ENCODE peak calls at places on chromosomes 6 and 20, in five cellular contexts. One of them, this sample, is unnamed.

GRCh38 chr20:22924949-22925612 is 110.0 kb upstream of the SSTR4 start:
- DNase-seq in neuronal stem cell: no peak
- DNase-seq in WERI-Rb-1: no peak
- DNase-seq in naive thymus-derived CD4-positive, alpha-beta T cell: no peak
- DNase-seq in CD4-positive, alpha-beta memory T cell: no peak
- DNase-seq in this sample: no peak

GRCh38 chr6:149259753-149260152 is 57.8 kb upstream of the TAB2 start:
- DNase-seq in CD4-positive, alpha-beta memory T cell: no peak
- DNase-seq in neuronal stem cell: no peak
- DNase-seq in WERI-Rb-1: no peak
- DNase-seq in naive thymus-derived CD4-positive, alpha-beta T cell: no peak
- DNase-seq in this sample: no peak

GRCh38 chr6:1336246-1336843 is 24.4 kb downstream of the FOXQ1 start:
- DNase-seq in naive thymus-derived CD4-positive, alpha-beta T cell: no peak
- DNase-seq in WERI-Rb-1: peak; percentile 69
- DNase-seq in neuronal stem cell: no peak
- DNase-seq in CD4-positive, alpha-beta memory T cell: no peak
- DNase-seq in this sample: peak; percentile 79

GRCh38 chr6:52639493-52639892 is 31.4 kb upstream of the TMEM14A start:
- DNase-seq in neuronal stem cell: no peak
- DNase-seq in WERI-Rb-1: no peak
- DNase-seq in naive thymus-derived CD4-positive, alpha-beta T cell: no peak
- DNase-seq in CD4-positive, alpha-beta memory T cell: no peak
- DNase-seq in this sample: no peak

GRCh38 chr6:16200231-16200941 is 38.0 kb upstream of the GMPR start:
- DNase-seq in neuronal stem cell: no peak
- DNase-seq in naive thymus-derived CD4-positive, alpha-beta T cell: no peak
- DNase-seq in CD4-positive, alpha-beta memory T cell: no peak
- DNase-seq in WERI-Rb-1: no peak
- DNase-seq in this sample: no peak

GRCh38 chr6:2179950-2180349 is 65.5 kb downstream of the GMDS start:
- DNase-seq in WERI-Rb-1: no peak
- DNase-seq in neuronal stem cell: no peak
- DNase-seq in naive thymus-derived CD4-positive, alpha-beta T cell: no peak
- DNase-seq in CD4-positive, alpha-beta memory T cell: no peak
- DNase-seq in this sample: no peak

GRCh38 chr20:54231006-54231405 is 23.1 kb downstream of the PFDN4 start:
- DNase-seq in naive thymus-derived CD4-positive, alpha-beta T cell: no peak
- DNase-seq in WERI-Rb-1: no peak
- DNase-seq in CD4-positive, alpha-beta memory T cell: no peak
- DNase-seq in neuronal stem cell: no peak
- DNase-seq in this sample: no peak

GRCh38 chr6:27472182-27472616 is 706 bp downstream of the ZNF184 start:
- DNase-seq in CD4-positive, alpha-beta memory T cell: peak; percentile 69
- DNase-seq in WERI-Rb-1: peak; percentile 84
- DNase-seq in neuronal stem cell: peak; percentile 65
- DNase-seq in naive thymus-derived CD4-positive, alpha-beta T cell: peak; percentile 91
- DNase-seq in this sample: no peak

GRCh38 chr6:145842693-145843546 is 28.3 kb upstream of the FBXO30 start:
- DNase-seq in naive thymus-derived CD4-positive, alpha-beta T cell: no peak
- DNase-seq in neuronal stem cell: no peak
- DNase-seq in WERI-Rb-1: no peak
- DNase-seq in CD4-positive, alpha-beta memory T cell: no peak
- DNase-seq in this sample: no peak

GRCh38 chr6:109867009-109867969 is 110.8 kb upstream of the GPR6 start:
- DNase-seq in WERI-Rb-1: no peak
- DNase-seq in CD4-positive, alpha-beta memory T cell: no peak
- DNase-seq in neuronal stem cell: no peak
- DNase-seq in naive thymus-derived CD4-positive, alpha-beta T cell: no peak
- DNase-seq in this sample: no peak

GRCh38 chr20:20547876-20548266 is 164.6 kb downstream of the RALGAPA2 start:
- DNase-seq in WERI-Rb-1: no peak
- DNase-seq in neuronal stem cell: no peak
- DNase-seq in CD4-positive, alpha-beta memory T cell: no peak
- DNase-seq in naive thymus-derived CD4-positive, alpha-beta T cell: no peak
- DNase-seq in this sample: no peak

GRCh38 chr20:20549267-20549612 is 163.2 kb downstream of the RALGAPA2 start:
- DNase-seq in neuronal stem cell: no peak
- DNase-seq in naive thymus-derived CD4-positive, alpha-beta T cell: no peak
- DNase-seq in WERI-Rb-1: peak; percentile 52
- DNase-seq in CD4-positive, alpha-beta memory T cell: no peak
- DNase-seq in this sample: peak; percentile 51

GRCh38 chr20:20547221-20547875 is 165.1 kb downstream of the RALGAPA2 start:
- DNase-seq in CD4-positive, alpha-beta memory T cell: no peak
- DNase-seq in neuronal stem cell: no peak
- DNase-seq in WERI-Rb-1: no peak
- DNase-seq in naive thymus-derived CD4-positive, alpha-beta T cell: no peak
- DNase-seq in this sample: no peak

GRCh38 chr20:20548527-20549266 is 163.7 kb downstream of the RALGAPA2 start:
- DNase-seq in CD4-positive, alpha-beta memory T cell: no peak
- DNase-seq in WERI-Rb-1: peak; percentile 42
- DNase-seq in neuronal stem cell: no peak
- DNase-seq in naive thymus-derived CD4-positive, alpha-beta T cell: no peak
- DNase-seq in this sample: peak; percentile 92

DNA sequence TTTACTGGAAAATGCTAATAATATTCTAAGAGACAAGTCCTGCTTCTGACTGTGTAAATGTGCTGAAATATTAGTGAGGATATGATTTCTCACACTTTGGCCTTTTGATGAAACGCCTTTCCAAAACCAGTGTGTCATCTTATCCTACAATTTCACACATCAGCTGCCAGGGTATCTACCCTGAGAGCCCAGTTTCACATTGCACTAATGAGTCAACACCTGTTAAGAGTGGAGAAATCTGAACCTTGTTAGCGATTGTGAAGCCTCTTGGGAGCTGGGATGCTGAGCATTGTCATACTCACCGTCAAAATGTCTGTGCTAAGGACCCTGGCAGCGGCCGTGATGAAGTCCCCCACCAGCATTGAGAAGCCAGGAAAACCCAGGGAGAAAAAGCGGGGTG is 166.0 kb downstream of the RALGAPA2 start:
- DNase-seq in naive thymus-derived CD4-positive, alpha-beta T cell: no peak
- DNase-seq in WERI-Rb-1: no peak
- DNase-seq in neuronal stem cell: no peak
- DNase-seq in CD4-positive, alpha-beta memory T cell: no peak
- DNase-seq in this sample: peak; percentile 16
- H3K27ac ChIP-seq in naive thymus-derived CD4-positive, alpha-beta T cell: no peak overlapping the region
- H3K27ac ChIP-seq in WERI-Rb-1: no peak overlapping the region
- H3K27ac ChIP-seq in neuronal stem cell: no peak overlapping the region
- H3K27ac ChIP-seq in CD4-positive, alpha-beta memory T cell: no peak overlapping the region
- H3K27ac ChIP-seq in this sample: peak overlapping the region; percentile 47

DNA sequence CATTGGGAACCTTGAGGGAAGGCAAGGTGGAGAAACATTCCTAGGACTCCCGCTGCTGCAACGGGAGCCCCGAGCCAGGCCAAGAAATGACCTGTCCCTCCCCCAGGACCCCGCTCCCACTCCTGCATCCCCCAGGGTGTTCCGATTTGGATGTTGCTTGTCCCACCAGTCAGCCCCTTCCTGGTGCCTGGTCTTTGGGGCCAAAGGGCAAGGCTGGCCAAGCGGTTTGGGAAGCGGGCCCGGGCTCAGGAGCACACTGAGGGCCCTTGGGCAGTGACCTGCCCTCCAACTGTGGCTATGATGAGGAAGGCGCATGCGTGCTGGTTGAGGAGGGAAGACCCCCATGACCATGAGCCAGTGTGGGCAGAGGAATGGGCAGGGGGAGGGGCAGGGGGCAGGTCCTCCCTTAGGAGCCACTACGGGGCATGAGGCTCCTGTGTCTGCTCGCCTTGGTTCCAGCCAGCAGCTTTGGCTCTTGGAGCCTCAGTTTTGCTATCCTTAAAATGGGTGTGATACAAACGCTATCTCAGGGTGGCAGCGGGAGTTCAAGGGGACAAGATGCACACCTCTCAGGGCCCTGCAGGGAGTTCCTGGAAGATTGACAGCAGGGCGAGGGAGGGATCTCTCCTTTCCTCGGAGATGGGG is 50.4 kb downstream of the RBM38 start:
- DNase-seq in CD4-positive, alpha-beta memory T cell: no peak
- DNase-seq in neuronal stem cell: no peak
- DNase-seq in WERI-Rb-1: no peak
- DNase-seq in naive thymus-derived CD4-positive, alpha-beta T cell: no peak
- DNase-seq in this sample: no peak
- H3K27ac ChIP-seq in CD4-positive, alpha-beta memory T cell: no peak overlapping the region
- H3K27ac ChIP-seq in neuronal stem cell: no peak overlapping the region
- H3K27ac ChIP-seq in WERI-Rb-1: no peak overlapping the region
- H3K27ac ChIP-seq in naive thymus-derived CD4-positive, alpha-beta T cell: no peak overlapping the region
- H3K27ac ChIP-seq in this sample: no peak overlapping the region

GRCh38 chr6:34890526-34890910 is 1.5 kb downstream of the ANKS1A start:
- DNase-seq in neuronal stem cell: no peak
- DNase-seq in naive thymus-derived CD4-positive, alpha-beta T cell: no peak
- DNase-seq in CD4-positive, alpha-beta memory T cell: no peak
- DNase-seq in WERI-Rb-1: no peak
- DNase-seq in this sample: no peak
- H3K27ac ChIP-seq in neuronal stem cell: no peak overlapping the region
- H3K27ac ChIP-seq in naive thymus-derived CD4-positive, alpha-beta T cell: no peak overlapping the region
- H3K27ac ChIP-seq in CD4-positive, alpha-beta memory T cell: no peak overlapping the region
- H3K27ac ChIP-seq in WERI-Rb-1: no peak overlapping the region
- H3K27ac ChIP-seq in this sample: peak overlapping the region; percentile 82

GRCh38 chr20:63532449-63532971 is 4.7 kb downstream of the PTK6 start:
- DNase-seq in neuronal stem cell: no peak
- DNase-seq in CD4-positive, alpha-beta memory T cell: no peak
- DNase-seq in WERI-Rb-1: no peak
- DNase-seq in naive thymus-derived CD4-positive, alpha-beta T cell: no peak
- DNase-seq in this sample: no peak

GRCh38 chr20:63534831-63535651 is 2.1 kb downstream of the PTK6 start:
- DNase-seq in naive thymus-derived CD4-positive, alpha-beta T cell: no peak
- DNase-seq in neuronal stem cell: no peak
- DNase-seq in CD4-positive, alpha-beta memory T cell: no peak
- DNase-seq in WERI-Rb-1: no peak
- DNase-seq in this sample: no peak

GRCh38 chr20:63534427-63534830 is 2.7 kb downstream of the PTK6 start:
- DNase-seq in neuronal stem cell: no peak
- DNase-seq in naive thymus-derived CD4-positive, alpha-beta T cell: no peak
- DNase-seq in WERI-Rb-1: no peak
- DNase-seq in CD4-positive, alpha-beta memory T cell: no peak
- DNase-seq in this sample: no peak

GRCh38 chr20:63533388-63533787 is 3.8 kb downstream of the PTK6 start:
- DNase-seq in WERI-Rb-1: no peak
- DNase-seq in naive thymus-derived CD4-positive, alpha-beta T cell: no peak
- DNase-seq in neuronal stem cell: no peak
- DNase-seq in CD4-positive, alpha-beta memory T cell: no peak
- DNase-seq in this sample: no peak

DNA sequence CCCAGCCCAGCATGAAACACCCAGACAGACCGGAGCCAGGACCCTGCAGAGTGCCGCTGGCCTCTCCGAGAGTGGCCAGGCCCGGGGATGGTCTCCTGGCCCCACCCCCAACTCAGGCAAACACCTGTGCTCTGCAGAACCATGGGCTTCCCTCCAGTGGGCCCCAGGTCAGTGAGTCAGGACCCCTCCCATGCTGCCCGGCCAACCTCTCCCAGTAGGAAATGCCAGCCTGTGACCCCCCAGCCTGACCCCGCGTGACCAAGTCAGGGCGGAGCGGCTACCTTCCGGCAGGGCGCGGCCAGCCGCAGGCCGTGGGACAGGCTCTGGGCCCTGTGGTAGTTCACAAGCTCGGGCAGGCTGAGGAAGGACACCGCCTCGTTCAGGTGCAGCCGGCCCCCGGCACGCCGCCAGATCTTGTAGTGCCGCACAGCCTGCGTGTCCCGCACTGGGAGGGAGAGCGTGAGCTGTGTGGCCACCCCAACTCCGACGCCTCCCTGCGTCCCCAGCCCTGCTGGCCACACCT is 3.2 kb downstream of the PTK6 start:
- DNase-seq in CD4-positive, alpha-beta memory T cell: no peak
- DNase-seq in naive thymus-derived CD4-positive, alpha-beta T cell: no peak
- DNase-seq in WERI-Rb-1: peak; percentile 9
- DNase-seq in neuronal stem cell: no peak
- DNase-seq in this sample: no peak
- H3K27ac ChIP-seq in CD4-positive, alpha-beta memory T cell: no peak overlapping the region
- H3K27ac ChIP-seq in naive thymus-derived CD4-positive, alpha-beta T cell: no peak overlapping the region
- H3K27ac ChIP-seq in WERI-Rb-1: no peak overlapping the region
- H3K27ac ChIP-seq in neuronal stem cell: no peak overlapping the region
- H3K27ac ChIP-seq in this sample: peak overlapping the region; percentile 76

GRCh38 chr6:56241106-56241812 is 6.1 kb downstream of the COL21A1 start:
- DNase-seq in neuronal stem cell: no peak
- DNase-seq in WERI-Rb-1: no peak
- DNase-seq in naive thymus-derived CD4-positive, alpha-beta T cell: no peak
- DNase-seq in CD4-positive, alpha-beta memory T cell: no peak
- DNase-seq in this sample: no peak
- H3K27ac ChIP-seq in neuronal stem cell: no peak overlapping the region
- H3K27ac ChIP-seq in WERI-Rb-1: no peak overlapping the region
- H3K27ac ChIP-seq in naive thymus-derived CD4-positive, alpha-beta T cell: no peak overlapping the region
- H3K27ac ChIP-seq in CD4-positive, alpha-beta memory T cell: no peak overlapping the region
- H3K27ac ChIP-seq in this sample: no peak overlapping the region

GRCh38 chr20:43915209-43916072 is 789 bp downstream of the TOX2 start:
- DNase-seq in CD4-positive, alpha-beta memory T cell: peak; percentile 23
- DNase-seq in WERI-Rb-1: no peak
- DNase-seq in neuronal stem cell: no peak
- DNase-seq in naive thymus-derived CD4-positive, alpha-beta T cell: no peak
- DNase-seq in this sample: no peak
- H3K27ac ChIP-seq in CD4-positive, alpha-beta memory T cell: peak overlapping the region; percentile 7
- H3K27ac ChIP-seq in WERI-Rb-1: no peak overlapping the region
- H3K27ac ChIP-seq in neuronal stem cell: no peak overlapping the region
- H3K27ac ChIP-seq in naive thymus-derived CD4-positive, alpha-beta T cell: no peak overlapping the region
- H3K27ac ChIP-seq in this sample: no peak overlapping the region

DNA sequence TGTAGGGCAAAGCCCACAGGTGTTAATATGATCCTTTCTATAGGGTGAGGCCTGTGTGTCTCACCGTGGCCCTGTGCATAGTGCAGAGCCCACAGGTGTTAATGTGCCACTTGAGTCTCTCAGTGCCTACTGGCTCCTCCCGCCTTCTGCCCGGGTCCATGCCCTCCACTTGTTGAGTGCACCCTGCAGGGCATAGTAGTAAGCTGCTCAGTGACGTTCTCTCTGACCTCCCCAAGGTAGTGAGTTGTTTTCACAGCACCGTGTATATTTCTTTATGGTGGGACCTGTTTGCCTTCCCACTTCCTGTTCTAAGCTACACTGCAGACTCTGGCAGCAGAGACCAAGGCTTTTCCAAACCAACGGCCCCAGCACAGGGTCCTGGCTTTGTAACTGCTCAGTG is 64.5 kb upstream of the SLC22A1 start:
- DNase-seq in CD4-positive, alpha-beta memory T cell: no peak
- DNase-seq in naive thymus-derived CD4-positive, alpha-beta T cell: no peak
- DNase-seq in WERI-Rb-1: no peak
- DNase-seq in neuronal stem cell: no peak
- DNase-seq in this sample: no peak
- H3K27ac ChIP-seq in CD4-positive, alpha-beta memory T cell: no peak overlapping the region
- H3K27ac ChIP-seq in naive thymus-derived CD4-positive, alpha-beta T cell: peak overlapping the region; percentile 5
- H3K27ac ChIP-seq in WERI-Rb-1: no peak overlapping the region
- H3K27ac ChIP-seq in neuronal stem cell: no peak overlapping the region
- H3K27ac ChIP-seq in this sample: no peak overlapping the region

DNA sequence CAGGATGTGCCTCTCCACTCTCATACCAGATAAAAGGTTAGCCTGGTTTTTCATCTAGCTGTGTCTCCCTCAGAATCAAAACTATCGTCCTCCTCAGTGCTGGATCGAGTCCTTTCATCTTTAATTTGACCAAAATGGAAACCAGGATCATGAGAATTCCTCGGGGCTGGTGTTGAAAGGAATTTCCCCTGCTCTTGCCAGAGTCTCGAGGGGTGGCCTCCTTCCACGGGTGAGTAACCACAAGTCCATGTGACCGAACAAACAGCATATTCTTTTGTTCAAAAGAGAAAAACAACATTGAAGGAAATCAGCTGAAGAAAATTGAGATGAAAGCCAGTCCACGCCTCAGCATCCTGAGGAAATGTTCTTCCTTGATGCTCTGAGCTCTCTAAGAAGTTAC is 165.9 kb upstream of the CDYL start:
- DNase-seq in CD4-positive, alpha-beta memory T cell: no peak
- DNase-seq in neuronal stem cell: no peak
- DNase-seq in naive thymus-derived CD4-positive, alpha-beta T cell: no peak
- DNase-seq in WERI-Rb-1: no peak
- DNase-seq in this sample: no peak
- H3K27ac ChIP-seq in CD4-positive, alpha-beta memory T cell: no peak overlapping the region
- H3K27ac ChIP-seq in neuronal stem cell: no peak overlapping the region
- H3K27ac ChIP-seq in naive thymus-derived CD4-positive, alpha-beta T cell: no peak overlapping the region
- H3K27ac ChIP-seq in WERI-Rb-1: no peak overlapping the region
- H3K27ac ChIP-seq in this sample: no peak overlapping the region

This sample was measured in epithelial cell of prostate.